ENCODE peak calls at places on chromosomes 11 and 22, in ten cellular contexts. N, J, L, T, Q, B, Y, S, R and H are unnamed samples.
A peak's percentile ranks its signal among the peaks of the same experiment; 100 is the strongest.

GRCh38 chr11:130448416-130449068 is at the start of gene ADAMTS15:
- DNase-seq in N (peak; percentile 83), J (peak; percentile 36), L (peak; percentile 93), T (peak; percentile 84), Q (peak; percentile 95), B (peak; percentile 95), Y (peak; percentile 86), S (peak; percentile 89), R (peak; percentile 83), H (peak; percentile 87)

GRCh38 chr22:34236527-34236926 is 316.3 kb upstream of the LARGE1 start:
- DNase-seq in N (no peak), J (no peak), L (no peak), T (no peak), Q (no peak), B (no peak), Y (no peak), S (no peak), R (no peak), H (peak; percentile 8)

GRCh38 chr11:83259559-83259958 is 26.6 kb downstream of the CCDC90B start:
- DNase-seq in N (no peak), J (no peak), L (no peak), T (no peak), Q (no peak), B (no peak), Y (no peak), S (no peak), R (no peak), H (no peak)

GRCh38 chr11:47233989-47234668 is 14.5 kb downstream of the ACP2 start:
- DNase-seq in N (peak; percentile 90), J (no peak), L (peak; percentile 68), T (peak; percentile 79), Q (peak; percentile 83), B (peak; percentile 68), Y (no peak), S (no peak), R (no peak), H (peak; percentile 71)

GRCh38 chr11:12430351-12430750 is 53.0 kb downstream of the PARVA start:
- DNase-seq in N (no peak), J (no peak), L (peak; percentile 49), T (peak; percentile 84), Q (peak; percentile 80), B (no peak), Y (no peak), S (no peak), R (no peak), H (peak; percentile 80)

GRCh38 chr22:42039271-42039670 is 31.3 kb downstream of the NAGA start:
- DNase-seq in N (no peak), J (no peak), L (no peak), T (peak; percentile 4), Q (no peak), B (no peak), Y (no peak), S (no peak), R (no peak), H (peak; percentile 30)

GRCh38 chr11:119479685-119480275 is 56.8 kb upstream of the THY1 start:
- DNase-seq in N (peak; percentile 69), J (peak; percentile 35), L (peak; percentile 26), T (peak; percentile 42), Q (peak; percentile 67), B (peak; percentile 89), Y (no peak), S (no peak), R (peak; percentile 36), H (peak; percentile 48)

GRCh38 chr11:132519226-132519860 is 1013.0 kb downstream of the OPCML start:
- DNase-seq in N (no peak), J (no peak), L (no peak), T (no peak), Q (no peak), B (no peak), Y (no peak), S (no peak), R (no peak), H (no peak)

GRCh38 chr22:17918840-17919239 is 105.5 kb downstream of the MICAL3 start:
- DNase-seq in N (no peak), J (no peak), L (peak; percentile 29), T (no peak), Q (no peak), B (no peak), Y (no peak), S (no peak), R (no peak), H (no peak)

GRCh38 chr11:46363031-46363407 is 15.8 kb downstream of the DGKZ start:
- DNase-seq in N (peak; percentile 40), J (no peak), L (peak; percentile 74), T (peak; percentile 36), Q (peak; percentile 78), B (no peak), Y (peak; percentile 46), S (no peak), R (peak; percentile 77), H (peak; percentile 59)

GRCh38 chr11:59560290-59560701 is 49.0 kb downstream of the OR4D9 start:
- DNase-seq in N (peak; percentile 91), J (peak; percentile 92), L (peak; percentile 77), T (peak; percentile 76), Q (peak; percentile 74), B (peak; percentile 91), Y (peak; percentile 65), S (no peak), R (peak; percentile 62), H (peak; percentile 86)

GRCh38 chr11:17528181-17528691 is 16.0 kb downstream of the USH1C start:
- DNase-seq in N (peak; percentile 42), J (peak; percentile 40), L (peak; percentile 19), T (peak; percentile 35), Q (peak; percentile 55), B (peak; percentile 87), Y (peak; percentile 63), S (no peak), R (no peak), H (peak; percentile 49)

GRCh38 chr11:105935791-105936190 is 86.2 kb downstream of the MSANTD4 start:
- DNase-seq in N (no peak), J (no peak), L (peak; percentile 61), T (peak; percentile 16), Q (peak; percentile 21), B (peak; percentile 21), Y (no peak), S (no peak), R (no peak), H (peak; percentile 83)

GRCh38 chr22:26589845-26590524 is at the start of gene TPST2:
- DNase-seq in N (peak; percentile 60), J (peak; percentile 90), L (peak; percentile 77), T (peak; percentile 49), Q (peak; percentile 83), B (peak; percentile 85), Y (peak; percentile 83), S (peak; percentile 88), R (peak; percentile 75), H (peak; percentile 80)

GRCh38 chr11:8754241-8754640 is 71.6 kb downstream of the RPL27A start:
- DNase-seq in N (no peak), J (no peak), L (no peak), T (peak; percentile 75), Q (peak; percentile 60), B (no peak), Y (no peak), S (no peak), R (no peak), H (peak; percentile 16)

GRCh38 chr22:43443072-43443471 is 31.3 kb downstream of the MPPED1 start:
- DNase-seq in N (no peak), J (no peak), L (no peak), T (no peak), Q (no peak), B (no peak), Y (no peak), S (no peak), R (no peak), H (no peak)
- TF ChIP-seq CTCF in N (no peak), J (no peak), L (no peak), T (no peak), Q (no peak), B (no peak), Y (no peak), S (no peak), R (no peak), H (no peak)

GRCh38 chr11:65428578-65429068 is 6.0 kb downstream of the NEAT1 start:
- DNase-seq in N (no peak), J (peak; percentile 71), L (peak; percentile 74), T (no peak), Q (no peak), B (peak; percentile 16), Y (peak; percentile 65), S (peak; percentile 62), R (peak; percentile 58), H (no peak)
- H3K4me3 ChIP-seq in N (peak overlapping the region; percentile 95), J (peak overlapping the region; percentile 70), L (peak overlapping the region; percentile 95), T (peak overlapping the region; percentile 28), Q (no peak overlapping the region), B (no peak overlapping the region), Y (peak overlapping the region; percentile 92), S (no peak overlapping the region), R (peak overlapping the region; percentile 93), H (peak overlapping the region; percentile 97)

DNA sequence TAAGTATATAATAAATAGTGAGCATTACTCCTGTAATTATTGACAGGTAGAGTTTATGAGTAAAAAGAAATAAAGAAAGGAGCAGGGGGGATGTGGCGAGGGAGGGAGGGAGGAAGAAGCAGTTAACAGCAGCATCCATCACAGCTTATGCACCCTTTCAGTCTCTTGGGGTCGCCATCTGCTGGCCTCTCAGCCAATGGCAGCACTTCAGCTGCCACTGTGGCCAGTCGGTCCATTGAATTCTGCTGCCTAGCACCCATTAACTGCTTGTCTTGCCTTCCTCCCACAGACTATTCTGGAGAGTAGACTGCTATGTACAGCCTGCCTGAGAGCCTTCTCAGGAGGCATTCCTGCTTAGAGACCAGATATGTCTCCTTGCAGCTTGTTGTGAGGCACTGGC is 388.3 kb downstream of the TENM4 start:
- DNase-seq in N (no peak), J (no peak), L (peak; percentile 35), T (no peak), Q (no peak), B (peak; percentile 61), Y (no peak), S (no peak), R (no peak), H (peak; percentile 25)
- TF ChIP-seq CTCF in N (no peak), J (peak; percentile 14), L (peak; percentile 53), T (peak; percentile 10), Q (no peak), B (peak; percentile 43), Y (no peak), S (no peak), R (no peak), H (peak; percentile 44)

DNA sequence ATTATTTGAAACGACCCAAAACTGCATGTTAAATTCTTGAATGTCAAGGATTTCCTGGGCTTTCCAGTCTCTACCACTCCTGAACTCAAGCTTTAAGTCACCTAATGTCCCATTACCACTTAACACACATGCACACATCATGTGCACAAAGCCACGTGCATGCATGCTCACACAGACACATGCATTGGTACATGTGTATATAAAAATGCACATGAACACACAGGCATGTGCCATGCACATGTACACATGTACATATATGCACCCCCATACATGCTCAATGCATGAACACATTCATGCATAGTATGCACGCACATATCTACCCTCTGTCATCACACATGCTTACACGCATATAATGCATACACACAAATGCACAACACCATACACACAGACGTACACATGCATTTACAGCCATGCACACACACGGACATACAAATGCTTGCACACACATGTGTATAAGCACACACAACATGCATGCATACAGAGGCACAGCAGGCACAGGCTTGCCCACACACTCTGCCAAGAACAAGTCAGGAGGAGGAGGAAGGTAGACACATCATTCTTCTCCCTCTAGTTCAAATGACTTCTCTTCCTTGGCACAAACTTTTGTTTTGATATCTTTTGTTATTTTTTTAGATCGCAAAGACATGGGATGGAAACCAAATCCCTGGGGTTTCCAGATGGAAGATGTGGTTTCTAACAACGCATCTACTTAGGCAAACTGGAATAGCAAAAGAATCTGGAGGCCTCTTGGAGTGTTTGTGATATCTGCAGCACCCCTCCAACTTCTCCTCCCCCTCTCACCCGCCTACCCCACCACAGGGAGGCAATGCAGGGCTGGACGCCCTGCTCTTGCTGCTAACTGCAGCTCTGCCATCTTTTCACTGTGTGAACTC is 24.6 kb downstream of the RASD2 start:
- DNase-seq in N (no peak), J (no peak), L (peak; percentile 69), T (peak; percentile 85), Q (peak; percentile 42), B (no peak), Y (no peak), S (no peak), R (no peak), H (peak; percentile 27)
- H3K4me3 ChIP-seq in N (no peak overlapping the region), J (no peak overlapping the region), L (no peak overlapping the region), T (no peak overlapping the region), Q (no peak overlapping the region), B (no peak overlapping the region), Y (no peak overlapping the region), S (no peak overlapping the region), R (no peak overlapping the region), H (no peak overlapping the region)